ENCODE peak calls at places on chromosomes 12 and 14, in nine cellular contexts. K, O, X, D, N, E, J, G and L are unnamed samples.

GRCh38 chr12:45220366-45220931 is 4.6 kb downstream of the ANO6 start:
- DNase-seq in K (peak), O (peak), X (no peak), D (no peak), N (no peak), E (no peak), J (no peak), G (no peak), L (no peak)

GRCh38 chr12:121391619-121392324 is 8.1 kb upstream of the RNF34 start:
- DNase-seq in K (no peak), O (peak), X (peak), D (no peak), N (no peak), E (peak), J (no peak), G (peak), L (peak)

GRCh38 chr14:77141592-77142288 is at the start of gene ZDHHC22:
- DNase-seq in K (peak), O (no peak), X (no peak), D (no peak), N (peak), E (no peak), J (no peak), G (peak), L (no peak)

GRCh38 chr14:59004012-59004411 is 184.5 kb upstream of the DAAM1 start:
- DNase-seq in K (no peak), O (no peak), X (no peak), D (no peak), N (no peak), E (no peak), J (no peak), G (peak), L (no peak)

GRCh38 chr14:37791384-37792036 is 196.1 kb downstream of the TTC6 start:
- DNase-seq in K (no peak), O (peak), X (no peak), D (no peak), N (no peak), E (no peak), J (no peak), G (no peak), L (no peak)

GRCh38 chr14:104282332-104283196 is 144.2 kb downstream of the KIF26A start:
- DNase-seq in K (no peak), O (no peak), X (no peak), D (no peak), N (no peak), E (no peak), J (no peak), G (no peak), L (no peak)

GRCh38 chr14:50388256-50388931 is 8.3 kb downstream of the CDKL1 start:
- DNase-seq in K (peak), O (peak), X (no peak), D (no peak), N (no peak), E (no peak), J (no peak), G (no peak), L (no peak)

GRCh38 chr14:79544671-79545070 is 666.6 kb downstream of the DIO2 start:
- DNase-seq in K (no peak), O (no peak), X (no peak), D (no peak), N (no peak), E (no peak), J (no peak), G (no peak), L (no peak)

GRCh38 chr14:105168496-105168978 is at the start of gene JAG2:
- DNase-seq in K (peak), O (peak), X (peak), D (peak), N (peak), E (no peak), J (peak), G (peak), L (peak)

GRCh38 chr14:104879983-104880565 is 15.0 kb downstream of the CEP170B start:
- DNase-seq in K (no peak), O (no peak), X (no peak), D (peak), N (no peak), E (no peak), J (no peak), G (no peak), L (no peak)

GRCh38 chr14:34496007-34496678 is 34.1 kb upstream of the SPTSSA start:
- DNase-seq in K (no peak), O (no peak), X (no peak), D (peak), N (no peak), E (no peak), J (no peak), G (no peak), L (no peak)

GRCh38 chr14:78921856-78922255 is 751.7 kb downstream of the NRXN3 start:
- DNase-seq in K (peak), O (no peak), X (no peak), D (no peak), N (no peak), E (no peak), J (no peak), G (peak), L (no peak)

GRCh38 chr14:50321009-50321660 is 9.0 kb downstream of the DMAC2L start:
- DNase-seq in K (peak), O (peak), X (peak), D (no peak), N (peak), E (peak), J (peak), G (peak), L (peak)

GRCh38 chr12:51951199-51951842 is at the start of gene ACVR1B:
- DNase-seq in K (peak), O (peak), X (peak), D (peak), N (peak), E (peak), J (peak), G (peak), L (peak)

GRCh38 chr12:20434993-20435392 is 66.7 kb downstream of the PDE3A start:
- DNase-seq in K (peak), O (no peak), X (no peak), D (no peak), N (no peak), E (no peak), J (no peak), G (no peak), L (no peak)

GRCh38 chr12:108907861-108908302 is 28.0 kb downstream of the DAO start:
- DNase-seq in K (peak), O (no peak), X (no peak), D (no peak), N (no peak), E (peak), J (no peak), G (peak), L (no peak)

GRCh38 chr12:53324113-53324778 is 2.8 kb upstream of the AAAS start:
- DNase-seq in K (no peak), O (peak), X (peak), D (no peak), N (no peak), E (peak), J (peak), G (no peak), L (peak)

GRCh38 chr14:87896393-87897380 is 96.3 kb downstream of the GALC start:
- DNase-seq in K (peak), O (peak), X (no peak), D (no peak), N (no peak), E (no peak), J (no peak), G (peak), L (no peak)

GRCh38 chr12:109706747-109707469 is 6.7 kb upstream of the FAM222A start:
- DNase-seq in K (no peak), O (peak), X (no peak), D (no peak), N (peak), E (no peak), J (no peak), G (no peak), L (no peak)

GRCh38 chr12:25792031-25792430 is 166.5 kb upstream of the RASSF8 start:
- DNase-seq in K (no peak), O (no peak), X (no peak), D (no peak), N (no peak), E (no peak), J (no peak), G (no peak), L (no peak)

GRCh38 chr12:52870361-52871290 is 21.8 kb upstream of the KRT78 start:
- DNase-seq in K (peak), O (peak), X (peak), D (peak), N (peak), E (no peak), J (peak), G (no peak), L (peak)

GRCh38 chr14:102824832-102825231 is 47.6 kb downstream of the TRAF3 start:
- DNase-seq in K (no peak), O (peak), X (no peak), D (peak), N (no peak), E (no peak), J (no peak), G (peak), L (no peak)

GRCh38 chr12:15732341-15733061 is 56.7 kb downstream of the EPS8 start:
- DNase-seq in K (no peak), O (peak), X (no peak), D (no peak), N (no peak), E (no peak), J (no peak), G (peak), L (no peak)

GRCh38 chr14:98385851-98386250 is 886.1 kb downstream of the BCL11B start:
- DNase-seq in K (no peak), O (no peak), X (no peak), D (no peak), N (no peak), E (no peak), J (no peak), G (no peak), L (no peak)

GRCh38 chr14:95265106-95266094 is 54.3 kb downstream of the CLMN start:
- DNase-seq in K (peak), O (peak), X (peak), D (no peak), N (peak), E (no peak), J (no peak), G (peak), L (peak)

GRCh38 chr14:104239185-104239775 is 100.9 kb downstream of the KIF26A start:
- DNase-seq in K (no peak), O (no peak), X (no peak), D (no peak), N (no peak), E (no peak), J (no peak), G (no peak), L (no peak)

GRCh38 chr12:31876568-31877424 is 82.4 kb upstream of the RESF1 start:
- DNase-seq in K (peak), O (no peak), X (no peak), D (no peak), N (no peak), E (peak), J (no peak), G (no peak), L (no peak)

GRCh38 chr12:3882896-3883564 is 9.8 kb upstream of the PARP11 start:
- DNase-seq in K (peak), O (peak), X (no peak), D (no peak), N (no peak), E (peak), J (no peak), G (peak), L (no peak)

GRCh38 chr12:114774181-114774580 is 90.2 kb upstream of the TBX3 start:
- DNase-seq in K (peak), O (no peak), X (no peak), D (no peak), N (no peak), E (no peak), J (no peak), G (no peak), L (no peak)